ENCODE peak calls at places on chromosome X, in four cellular contexts. One of them, this sample, is unnamed.

GRCh38 chrX:132467029-132467428 is 21.8 kb downstream of the MBNL3 start:
- DNase-seq in NT2/D1: no peak
- DNase-seq in adrenal gland: no peak
- DNase-seq in fibroblast of the conjunctiva: no peak
- DNase-seq in this sample: no peak

GRCh38 chrX:19810809-19811208 is 76.6 kb downstream of the SH3KBP1 start:
- DNase-seq in adrenal gland: no peak
- DNase-seq in NT2/D1: no peak
- DNase-seq in fibroblast of the conjunctiva: peak
- DNase-seq in this sample: no peak

GRCh38 chrX:71992711-71993110 is 82.1 kb downstream of the NHSL2 start:
- DNase-seq in NT2/D1: no peak
- DNase-seq in fibroblast of the conjunctiva: no peak
- DNase-seq in adrenal gland: no peak
- DNase-seq in this sample: no peak

GRCh38 chrX:15947648-15948317 is 93.2 kb upstream of the AP1S2 start:
- DNase-seq in fibroblast of the conjunctiva: no peak
- DNase-seq in adrenal gland: no peak
- DNase-seq in NT2/D1: peak
- DNase-seq in this sample: no peak

GRCh38 chrX:116317409-116317808 is 119.0 kb upstream of the SLC6A14 start:
- DNase-seq in adrenal gland: peak
- DNase-seq in NT2/D1: peak
- DNase-seq in fibroblast of the conjunctiva: peak
- DNase-seq in this sample: no peak

GRCh38 chrX:105190252-105190853 is 30.1 kb downstream of the TEX13A start:
- DNase-seq in NT2/D1: no peak
- DNase-seq in fibroblast of the conjunctiva: no peak
- DNase-seq in adrenal gland: peak
- DNase-seq in this sample: no peak

GRCh38 chrX:153921511-153922285 is 4.4 kb downstream of the ARHGAP4 start:
- DNase-seq in fibroblast of the conjunctiva: no peak
- DNase-seq in NT2/D1: no peak
- DNase-seq in adrenal gland: no peak
- DNase-seq in this sample: no peak

GRCh38 chrX:16585486-16586370 is 64.2 kb upstream of the S100G start:
- DNase-seq in fibroblast of the conjunctiva: no peak
- DNase-seq in adrenal gland: no peak
- DNase-seq in NT2/D1: no peak
- DNase-seq in this sample: no peak

GRCh38 chrX:71871367-71871766 is 39.3 kb upstream of the NHSL2 start:
- DNase-seq in fibroblast of the conjunctiva: no peak
- DNase-seq in NT2/D1: no peak
- DNase-seq in adrenal gland: no peak
- DNase-seq in this sample: no peak

GRCh38 chrX:45537936-45538335 is 337.3 kb upstream of the DIPK2B start:
- DNase-seq in fibroblast of the conjunctiva: no peak
- DNase-seq in adrenal gland: no peak
- DNase-seq in NT2/D1: no peak
- DNase-seq in this sample: no peak

GRCh38 chrX:47936224-47936939 is 67.4 kb downstream of the ZNF182 start:
- DNase-seq in adrenal gland: no peak
- DNase-seq in NT2/D1: no peak
- DNase-seq in fibroblast of the conjunctiva: no peak
- DNase-seq in this sample: no peak

GRCh38 chrX:30301203-30301602 is 8.0 kb downstream of the NR0B1 start:
- DNase-seq in fibroblast of the conjunctiva: no peak
- DNase-seq in adrenal gland: no peak
- DNase-seq in NT2/D1: no peak
- DNase-seq in this sample: no peak

GRCh38 chrX:124435616-124436015 is 89.3 kb downstream of the SH2D1A start:
- DNase-seq in adrenal gland: no peak
- DNase-seq in fibroblast of the conjunctiva: no peak
- DNase-seq in NT2/D1: no peak
- DNase-seq in this sample: no peak

GRCh38 chrX:43850612-43851011 is 31.6 kb downstream of the MAOB start:
- DNase-seq in fibroblast of the conjunctiva: no peak
- DNase-seq in NT2/D1: no peak
- DNase-seq in adrenal gland: no peak
- DNase-seq in this sample: no peak

GRCh38 chrX:13180807-13181206 is 136.4 kb upstream of the FAM9C start:
- DNase-seq in fibroblast of the conjunctiva: no peak
- DNase-seq in adrenal gland: no peak
- DNase-seq in NT2/D1: no peak
- DNase-seq in this sample: no peak

This sample was measured in GM12864.